ENCODE peak calls at places on chromosomes 5 and 9, in nine cellular contexts. One of them, this sample, is unnamed.
A peak's percentile ranks its signal among the peaks of the same experiment; 100 is the strongest.

GRCh38 chr5:6442333-6442732 is 6.3 kb upstream of the UBE2QL1 start:
- DNase-seq in endodermal cell: no peak
- DNase-seq in RWPE1: no peak
- DNase-seq in CD4-positive, CD25-positive, alpha-beta regulatory T cell: no peak
- DNase-seq in hippocampal formation: no peak
- DNase-seq in AG20443: no peak
- DNase-seq in KG1: no peak
- DNase-seq in COR-L47: no peak
- DNase-seq in activated CD4-positive, CD25-positive, alpha-beta regulatory T cell treated with anti-CD3 and anti-CD28 coated beads, Interleukin-2, amount 50 U/mL, for 72 hours: no peak
- DNase-seq in this sample: no peak

GRCh38 chr5:139814191-139814601 is 18.6 kb downstream of the PSD2 start:
- DNase-seq in endodermal cell: no peak
- DNase-seq in RWPE1: no peak
- DNase-seq in CD4-positive, CD25-positive, alpha-beta regulatory T cell: no peak
- DNase-seq in hippocampal formation: no peak
- DNase-seq in AG20443: no peak
- DNase-seq in KG1: no peak
- DNase-seq in COR-L47: no peak
- DNase-seq in activated CD4-positive, CD25-positive, alpha-beta regulatory T cell treated with anti-CD3 and anti-CD28 coated beads, Interleukin-2, amount 50 U/mL, for 72 hours: no peak
- DNase-seq in this sample: no peak

GRCh38 chr9:4985376-4986266 is 549 bp downstream of the JAK2 start:
- DNase-seq in endodermal cell: peak; percentile 81
- DNase-seq in RWPE1: no peak
- DNase-seq in CD4-positive, CD25-positive, alpha-beta regulatory T cell: peak; percentile 11
- DNase-seq in hippocampal formation: peak; percentile 6
- DNase-seq in AG20443: peak; percentile 32
- DNase-seq in KG1: no peak
- DNase-seq in COR-L47: peak; percentile 31
- DNase-seq in activated CD4-positive, CD25-positive, alpha-beta regulatory T cell treated with anti-CD3 and anti-CD28 coated beads, Interleukin-2, amount 50 U/mL, for 72 hours: no peak
- DNase-seq in this sample: peak; percentile 28

GRCh38 chr9:34547960-34548603 is 25.3 kb upstream of the ENHO start:
- DNase-seq in endodermal cell: peak; percentile 94
- DNase-seq in RWPE1: peak; percentile 60
- DNase-seq in CD4-positive, CD25-positive, alpha-beta regulatory T cell: no peak
- DNase-seq in hippocampal formation: peak; percentile 72
- DNase-seq in AG20443: peak; percentile 91
- DNase-seq in KG1: no peak
- DNase-seq in COR-L47: peak; percentile 48
- DNase-seq in activated CD4-positive, CD25-positive, alpha-beta regulatory T cell treated with anti-CD3 and anti-CD28 coated beads, Interleukin-2, amount 50 U/mL, for 72 hours: no peak
- DNase-seq in this sample: peak; percentile 95

GRCh38 chr9:98514841-98515240 is 193.9 kb downstream of the GABBR2 start:
- DNase-seq in endodermal cell: no peak
- DNase-seq in RWPE1: no peak
- DNase-seq in CD4-positive, CD25-positive, alpha-beta regulatory T cell: no peak
- DNase-seq in hippocampal formation: no peak
- DNase-seq in AG20443: no peak
- DNase-seq in KG1: no peak
- DNase-seq in COR-L47: no peak
- DNase-seq in activated CD4-positive, CD25-positive, alpha-beta regulatory T cell treated with anti-CD3 and anti-CD28 coated beads, Interleukin-2, amount 50 U/mL, for 72 hours: no peak
- DNase-seq in this sample: no peak

GRCh38 chr9:35482071-35482470 is 7.8 kb upstream of the RUSC2 start:
- DNase-seq in endodermal cell: no peak
- DNase-seq in RWPE1: no peak
- DNase-seq in CD4-positive, CD25-positive, alpha-beta regulatory T cell: no peak
- DNase-seq in hippocampal formation: no peak
- DNase-seq in AG20443: no peak
- DNase-seq in KG1: no peak
- DNase-seq in COR-L47: no peak
- DNase-seq in activated CD4-positive, CD25-positive, alpha-beta regulatory T cell treated with anti-CD3 and anti-CD28 coated beads, Interleukin-2, amount 50 U/mL, for 72 hours: no peak
- DNase-seq in this sample: no peak

GRCh38 chr9:97529363-97530076 is 28.1 kb downstream of the TMOD1 start:
- DNase-seq in endodermal cell: no peak
- DNase-seq in RWPE1: no peak
- DNase-seq in CD4-positive, CD25-positive, alpha-beta regulatory T cell: no peak
- DNase-seq in hippocampal formation: no peak
- DNase-seq in AG20443: no peak
- DNase-seq in KG1: no peak
- DNase-seq in COR-L47: no peak
- DNase-seq in activated CD4-positive, CD25-positive, alpha-beta regulatory T cell treated with anti-CD3 and anti-CD28 coated beads, Interleukin-2, amount 50 U/mL, for 72 hours: no peak
- DNase-seq in this sample: no peak

GRCh38 chr5:2251751-2252150 is 369.0 kb upstream of the IRX4 start:
- DNase-seq in endodermal cell: no peak
- DNase-seq in RWPE1: no peak
- DNase-seq in CD4-positive, CD25-positive, alpha-beta regulatory T cell: no peak
- DNase-seq in hippocampal formation: no peak
- DNase-seq in AG20443: no peak
- DNase-seq in KG1: no peak
- DNase-seq in COR-L47: no peak
- DNase-seq in activated CD4-positive, CD25-positive, alpha-beta regulatory T cell treated with anti-CD3 and anti-CD28 coated beads, Interleukin-2, amount 50 U/mL, for 72 hours: no peak
- DNase-seq in this sample: no peak

GRCh38 chr5:159854916-159855315 is 61.4 kb upstream of the ADRA1B start:
- DNase-seq in endodermal cell: no peak
- DNase-seq in RWPE1: no peak
- DNase-seq in CD4-positive, CD25-positive, alpha-beta regulatory T cell: no peak
- DNase-seq in hippocampal formation: no peak
- DNase-seq in AG20443: peak; percentile 32
- DNase-seq in KG1: no peak
- DNase-seq in COR-L47: no peak
- DNase-seq in activated CD4-positive, CD25-positive, alpha-beta regulatory T cell treated with anti-CD3 and anti-CD28 coated beads, Interleukin-2, amount 50 U/mL, for 72 hours: no peak
- DNase-seq in this sample: no peak

GRCh38 chr9:128899566-128900322 is 17.8 kb downstream of the LRRC8A start:
- DNase-seq in endodermal cell: no peak
- DNase-seq in RWPE1: peak; percentile 67
- DNase-seq in CD4-positive, CD25-positive, alpha-beta regulatory T cell: no peak
- DNase-seq in hippocampal formation: no peak
- DNase-seq in AG20443: no peak
- DNase-seq in KG1: no peak
- DNase-seq in COR-L47: no peak
- DNase-seq in activated CD4-positive, CD25-positive, alpha-beta regulatory T cell treated with anti-CD3 and anti-CD28 coated beads, Interleukin-2, amount 50 U/mL, for 72 hours: no peak
- DNase-seq in this sample: no peak

GRCh38 chr5:146059349-146060220 is 45.8 kb downstream of the PLAC8L1 start:
- DNase-seq in endodermal cell: no peak
- DNase-seq in RWPE1: no peak
- DNase-seq in CD4-positive, CD25-positive, alpha-beta regulatory T cell: no peak
- DNase-seq in hippocampal formation: no peak
- DNase-seq in AG20443: no peak
- DNase-seq in KG1: no peak
- DNase-seq in COR-L47: no peak
- DNase-seq in activated CD4-positive, CD25-positive, alpha-beta regulatory T cell treated with anti-CD3 and anti-CD28 coated beads, Interleukin-2, amount 50 U/mL, for 72 hours: no peak
- DNase-seq in this sample: peak; percentile 42

GRCh38 chr9:91177661-91178280 is 183.9 kb downstream of the AUH start:
- DNase-seq in endodermal cell: peak; percentile 23
- DNase-seq in RWPE1: peak; percentile 63
- DNase-seq in CD4-positive, CD25-positive, alpha-beta regulatory T cell: no peak
- DNase-seq in hippocampal formation: no peak
- DNase-seq in AG20443: no peak
- DNase-seq in KG1: no peak
- DNase-seq in COR-L47: no peak
- DNase-seq in activated CD4-positive, CD25-positive, alpha-beta regulatory T cell treated with anti-CD3 and anti-CD28 coated beads, Interleukin-2, amount 50 U/mL, for 72 hours: no peak
- DNase-seq in this sample: peak; percentile 15

GRCh38 chr9:5110867-5111681 is 74.4 kb downstream of the INSL6 start:
- DNase-seq in endodermal cell: peak; percentile 35
- DNase-seq in RWPE1: no peak
- DNase-seq in CD4-positive, CD25-positive, alpha-beta regulatory T cell: no peak
- DNase-seq in hippocampal formation: no peak
- DNase-seq in AG20443: no peak
- DNase-seq in KG1: no peak
- DNase-seq in COR-L47: no peak
- DNase-seq in activated CD4-positive, CD25-positive, alpha-beta regulatory T cell treated with anti-CD3 and anti-CD28 coated beads, Interleukin-2, amount 50 U/mL, for 72 hours: no peak
- DNase-seq in this sample: peak; percentile 15

GRCh38 chr5:131394128-131394527 is 130.3 kb downstream of the CDC42SE2 start:
- DNase-seq in endodermal cell: no peak
- DNase-seq in RWPE1: no peak
- DNase-seq in CD4-positive, CD25-positive, alpha-beta regulatory T cell: peak; percentile 53
- DNase-seq in hippocampal formation: no peak
- DNase-seq in AG20443: no peak
- DNase-seq in KG1: no peak
- DNase-seq in COR-L47: no peak
- DNase-seq in activated CD4-positive, CD25-positive, alpha-beta regulatory T cell treated with anti-CD3 and anti-CD28 coated beads, Interleukin-2, amount 50 U/mL, for 72 hours: no peak
- DNase-seq in this sample: no peak

GRCh38 chr9:98708933-98709911 is at the start of gene GABBR2:
- DNase-seq in endodermal cell: peak; percentile 78
- DNase-seq in RWPE1: no peak
- DNase-seq in CD4-positive, CD25-positive, alpha-beta regulatory T cell: no peak
- DNase-seq in hippocampal formation: no peak
- DNase-seq in AG20443: no peak
- DNase-seq in KG1: no peak
- DNase-seq in COR-L47: no peak
- DNase-seq in activated CD4-positive, CD25-positive, alpha-beta regulatory T cell treated with anti-CD3 and anti-CD28 coated beads, Interleukin-2, amount 50 U/mL, for 72 hours: no peak
- DNase-seq in this sample: peak; percentile 88

GRCh38 chr5:138541511-138541910 is 1.5 kb downstream of the ETF1 start:
- DNase-seq in endodermal cell: no peak
- DNase-seq in RWPE1: no peak
- DNase-seq in CD4-positive, CD25-positive, alpha-beta regulatory T cell: no peak
- DNase-seq in hippocampal formation: no peak
- DNase-seq in AG20443: no peak
- DNase-seq in KG1: no peak
- DNase-seq in COR-L47: no peak
- DNase-seq in activated CD4-positive, CD25-positive, alpha-beta regulatory T cell treated with anti-CD3 and anti-CD28 coated beads, Interleukin-2, amount 50 U/mL, for 72 hours: no peak
- DNase-seq in this sample: no peak

GRCh38 chr9:88197781-88198345 is 59.6 kb upstream of the SPATA31C2 start:
- DNase-seq in endodermal cell: no peak
- DNase-seq in RWPE1: peak; percentile 81
- DNase-seq in CD4-positive, CD25-positive, alpha-beta regulatory T cell: no peak
- DNase-seq in hippocampal formation: no peak
- DNase-seq in AG20443: peak; percentile 65
- DNase-seq in KG1: no peak
- DNase-seq in COR-L47: no peak
- DNase-seq in activated CD4-positive, CD25-positive, alpha-beta regulatory T cell treated with anti-CD3 and anti-CD28 coated beads, Interleukin-2, amount 50 U/mL, for 72 hours: no peak
- DNase-seq in this sample: no peak

GRCh38 chr9:133822439-133823065 is 84.4 kb upstream of the SARDH start:
- DNase-seq in endodermal cell: no peak
- DNase-seq in RWPE1: no peak
- DNase-seq in CD4-positive, CD25-positive, alpha-beta regulatory T cell: no peak
- DNase-seq in hippocampal formation: no peak
- DNase-seq in AG20443: no peak
- DNase-seq in KG1: no peak
- DNase-seq in COR-L47: no peak
- DNase-seq in activated CD4-positive, CD25-positive, alpha-beta regulatory T cell treated with anti-CD3 and anti-CD28 coated beads, Interleukin-2, amount 50 U/mL, for 72 hours: no peak
- DNase-seq in this sample: no peak

GRCh38 chr5:109865636-109866035 is 175.9 kb downstream of the MAN2A1 start:
- DNase-seq in endodermal cell: no peak
- DNase-seq in RWPE1: peak; percentile 15
- DNase-seq in CD4-positive, CD25-positive, alpha-beta regulatory T cell: no peak
- DNase-seq in hippocampal formation: no peak
- DNase-seq in AG20443: peak; percentile 47
- DNase-seq in KG1: no peak
- DNase-seq in COR-L47: no peak
- DNase-seq in activated CD4-positive, CD25-positive, alpha-beta regulatory T cell treated with anti-CD3 and anti-CD28 coated beads, Interleukin-2, amount 50 U/mL, for 72 hours: no peak
- DNase-seq in this sample: no peak

GRCh38 chr5:151139015-151139414 is 18.6 kb downstream of the ANXA6 start:
- DNase-seq in endodermal cell: no peak
- DNase-seq in RWPE1: no peak
- DNase-seq in CD4-positive, CD25-positive, alpha-beta regulatory T cell: no peak
- DNase-seq in hippocampal formation: no peak
- DNase-seq in AG20443: no peak
- DNase-seq in KG1: no peak
- DNase-seq in COR-L47: peak; percentile 72
- DNase-seq in activated CD4-positive, CD25-positive, alpha-beta regulatory T cell treated with anti-CD3 and anti-CD28 coated beads, Interleukin-2, amount 50 U/mL, for 72 hours: no peak
- DNase-seq in this sample: no peak

GRCh38 chr5:32465076-32465475 is 20.5 kb upstream of the ZFR start:
- DNase-seq in endodermal cell: no peak
- DNase-seq in RWPE1: no peak
- DNase-seq in CD4-positive, CD25-positive, alpha-beta regulatory T cell: no peak
- DNase-seq in hippocampal formation: no peak
- DNase-seq in AG20443: no peak
- DNase-seq in KG1: no peak
- DNase-seq in COR-L47: no peak
- DNase-seq in activated CD4-positive, CD25-positive, alpha-beta regulatory T cell treated with anti-CD3 and anti-CD28 coated beads, Interleukin-2, amount 50 U/mL, for 72 hours: no peak
- DNase-seq in this sample: no peak

GRCh38 chr9:93172646-93173364 is 11.1 kb upstream of the WNK2 start:
- DNase-seq in endodermal cell: no peak
- DNase-seq in RWPE1: no peak
- DNase-seq in CD4-positive, CD25-positive, alpha-beta regulatory T cell: no peak
- DNase-seq in hippocampal formation: no peak
- DNase-seq in AG20443: no peak
- DNase-seq in KG1: no peak
- DNase-seq in COR-L47: no peak
- DNase-seq in activated CD4-positive, CD25-positive, alpha-beta regulatory T cell treated with anti-CD3 and anti-CD28 coated beads, Interleukin-2, amount 50 U/mL, for 72 hours: no peak
- DNase-seq in this sample: peak; percentile 41

GRCh38 chr9:131260751-131261452 is 15.4 kb downstream of the FAM78A start:
- DNase-seq in endodermal cell: no peak
- DNase-seq in RWPE1: no peak
- DNase-seq in CD4-positive, CD25-positive, alpha-beta regulatory T cell: no peak
- DNase-seq in hippocampal formation: no peak
- DNase-seq in AG20443: no peak
- DNase-seq in KG1: no peak
- DNase-seq in COR-L47: no peak
- DNase-seq in activated CD4-positive, CD25-positive, alpha-beta regulatory T cell treated with anti-CD3 and anti-CD28 coated beads, Interleukin-2, amount 50 U/mL, for 72 hours: no peak
- DNase-seq in this sample: peak; percentile 62

GRCh38 chr9:114413909-114414308 is 26.1 kb upstream of the AKNA start:
- DNase-seq in endodermal cell: no peak
- DNase-seq in RWPE1: no peak
- DNase-seq in CD4-positive, CD25-positive, alpha-beta regulatory T cell: no peak
- DNase-seq in hippocampal formation: no peak
- DNase-seq in AG20443: peak; percentile 63
- DNase-seq in KG1: no peak
- DNase-seq in COR-L47: no peak
- DNase-seq in activated CD4-positive, CD25-positive, alpha-beta regulatory T cell treated with anti-CD3 and anti-CD28 coated beads, Interleukin-2, amount 50 U/mL, for 72 hours: no peak
- DNase-seq in this sample: no peak

GRCh38 chr5:67063055-67063454 is 133.5 kb downstream of the CD180 start:
- DNase-seq in endodermal cell: no peak
- DNase-seq in RWPE1: no peak
- DNase-seq in CD4-positive, CD25-positive, alpha-beta regulatory T cell: no peak
- DNase-seq in hippocampal formation: no peak
- DNase-seq in AG20443: no peak
- DNase-seq in KG1: no peak
- DNase-seq in COR-L47: no peak
- DNase-seq in activated CD4-positive, CD25-positive, alpha-beta regulatory T cell treated with anti-CD3 and anti-CD28 coated beads, Interleukin-2, amount 50 U/mL, for 72 hours: no peak
- DNase-seq in this sample: no peak

This sample was measured in H7.